ENCODE peak calls at places on chromosomes 7 and 10, in six cellular contexts. D is spleen, M is GM12878, X is upper lobe of left lung, P is prostate gland, K is stomach. F is an unnamed sample. For H3K36me3, the result is how much of the 10 kb centered on the place peaks cover.

GRCh38 chr10:121708921-121709625 is 110.8 kb upstream of the FGFR2 start:
- DNase-seq in D (no peak), X (peak), M (no peak), K (no peak), P (no peak), F (no peak)

GRCh38 chr7:144454256-144455039 is 51.0 kb upstream of the NOBOX start:
- DNase-seq in K (no peak), X (no peak), M (no peak), P (no peak), D (no peak), F (no peak)

GRCh38 chr10:68666280-68666760 is 54.7 kb upstream of the CCAR1 start:
- DNase-seq in M (no peak), D (no peak), K (no peak), X (no peak), P (no peak), F (no peak)

GRCh38 chr10:77946084-77946483 is 19.5 kb upstream of the DLG5 start:
- DNase-seq in M (no peak), P (no peak), D (no peak), X (no peak), K (no peak), F (no peak)

GRCh38 chr10:35340975-35341374 is 4.7 kb downstream of the CCNY start:
- DNase-seq in P (no peak), D (no peak), K (no peak), X (no peak), M (no peak), F (no peak)

GRCh38 chr7:94701555-94701973 is 45.6 kb upstream of the SGCE start:
- DNase-seq in M (no peak), P (no peak), D (no peak), X (no peak), K (no peak), F (no peak)

GRCh38 chr10:77837248-77837924 is 89.2 kb downstream of the DLG5 start:
- DNase-seq in P (no peak), M (peak), X (no peak), K (peak), D (peak), F (no peak)

GRCh38 chr7:1961776-1962276 is 270.9 kb downstream of the MAD1L1 start:
- DNase-seq in D (no peak), K (no peak), M (peak), X (no peak), P (no peak), F (no peak)

GRCh38 chr10:86357676-86358075 is 8.9 kb downstream of the GRID1 start:
- DNase-seq in P (no peak), D (peak), X (no peak), M (no peak), K (no peak), F (no peak)

GRCh38 chr10:59107147-59107546 is 69.3 kb upstream of the PHYHIPL start:
- DNase-seq in X (no peak), D (no peak), M (peak), P (no peak), K (no peak), F (no peak)

GRCh38 chr7:24725554-24726260 is 31.6 kb downstream of the GSDME start:
- DNase-seq in M (no peak), D (no peak), P (no peak), K (no peak), X (no peak), F (peak)

GRCh38 chr7:93097388-93097787 is 20.4 kb downstream of the SAMD9 start:
- DNase-seq in X (no peak), D (no peak), K (no peak), P (no peak), M (no peak), F (no peak)

GRCh38 chr10:74223755-74224530 is 72.9 kb downstream of the ADK start:
- DNase-seq in M (no peak), P (no peak), D (no peak), K (no peak), X (no peak), F (no peak)

GRCh38 chr7:46850563-46851325 is 731.2 kb downstream of the TNS3 start:
- DNase-seq in K (no peak), X (no peak), M (no peak), P (no peak), D (no peak), F (no peak)

GRCh38 chr10:86779267-86780017 is 23.0 kb downstream of the BMPR1A start:
- DNase-seq in D (no peak), P (no peak), X (no peak), M (no peak), K (no peak), F (no peak)

GRCh38 chr7:85774931-85775330 is 588.1 kb upstream of the SEMA3D start:
- DNase-seq in D (no peak), X (no peak), P (no peak), K (no peak), M (no peak), F (no peak)

GRCh38 chr10:34719746-34720145 is 95.3 kb downstream of the PARD3 start:
- DNase-seq in M (no peak), D (no peak), P (peak), X (no peak), K (no peak), F (peak)

DNA sequence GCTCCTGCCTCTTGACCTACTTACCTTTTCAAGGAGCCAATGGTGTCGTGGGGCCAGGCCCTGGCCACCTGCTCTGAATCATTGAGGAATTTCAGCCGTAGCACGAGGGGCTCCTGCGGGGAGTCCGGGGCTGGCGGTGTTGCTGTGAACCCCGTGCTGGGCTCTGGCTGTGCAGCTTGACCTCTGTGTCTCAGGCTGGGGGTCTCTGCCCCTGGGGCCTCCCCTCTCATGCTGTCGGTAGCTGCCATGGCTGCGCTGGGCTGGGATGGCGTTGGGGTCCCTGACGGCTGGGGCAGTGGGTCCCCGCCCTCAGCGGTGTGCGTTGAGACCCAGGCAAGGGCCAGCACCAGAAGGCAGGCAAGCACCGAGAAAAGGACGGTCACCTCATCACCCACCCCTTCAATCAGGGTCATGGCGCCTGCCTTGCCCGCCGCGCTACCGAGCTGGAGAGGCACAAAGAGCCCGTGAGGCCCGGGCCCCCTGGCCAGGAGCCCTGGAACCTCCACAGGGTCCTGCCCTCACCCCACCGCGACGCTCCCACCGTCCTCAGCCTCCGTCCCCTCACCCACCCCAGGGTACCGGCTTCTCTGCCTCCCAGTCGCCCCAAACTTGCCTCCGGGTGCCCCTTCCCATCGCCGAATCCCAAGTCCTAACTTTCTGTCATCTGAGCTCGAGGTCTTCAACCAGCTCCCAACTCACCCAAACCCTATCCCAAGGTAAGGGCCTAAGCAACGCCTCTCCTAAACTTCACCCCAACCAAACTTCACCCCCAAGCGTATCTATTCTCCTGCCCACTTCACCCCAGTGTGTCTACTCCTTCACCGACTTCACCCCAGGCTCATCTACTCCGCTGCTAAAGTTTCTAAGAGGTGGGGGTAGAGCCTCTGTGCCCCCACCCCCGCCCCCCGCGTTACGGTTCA is 882 bp downstream of the TMUB1 start:
- DNase-seq in M (no peak), K (no peak), D (peak), P (no peak), X (peak), F (no peak)
- TF ChIP-seq POLR2A in M (no peak), K (no peak), D (no peak), P (no peak), X (no peak), F (no peak)

GRCh38 chr10:43199088-43199683 is 60.9 kb downstream of the CSGALNACT2 start:
- DNase-seq in D (peak), P (no peak), K (peak), M (no peak), X (peak), F (no peak)
- H3K36me3 ChIP-seq in D (under half), P (under half), K (under half), M (under half), X (under half), F (under half)

DNA sequence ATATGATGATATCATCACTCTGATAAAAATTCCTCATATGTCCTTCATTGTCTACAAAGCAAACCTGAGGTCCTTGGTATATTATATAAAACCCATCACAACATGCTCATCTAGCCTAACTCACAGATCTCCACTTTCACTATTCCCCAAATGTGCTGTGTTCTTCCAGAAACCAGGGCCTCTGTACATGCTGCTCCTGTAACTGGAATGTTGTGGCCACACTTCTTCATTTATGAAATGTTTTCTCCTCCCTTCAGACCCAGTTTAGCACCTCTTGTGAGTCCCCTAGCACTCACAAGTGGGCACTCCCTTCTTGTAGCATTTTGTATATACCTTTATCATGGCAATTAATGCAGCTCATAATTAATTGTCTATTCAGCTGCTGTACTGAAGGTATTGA is 61.9 kb downstream of the AASS start:
- DNase-seq in M (no peak), X (no peak), D (no peak), K (no peak), P (no peak), F (no peak)
- TF ChIP-seq POLR2AphosphoS5 in M (no peak), X (no peak), D (no peak), K (no peak), P (no peak), F (no peak)

DNA sequence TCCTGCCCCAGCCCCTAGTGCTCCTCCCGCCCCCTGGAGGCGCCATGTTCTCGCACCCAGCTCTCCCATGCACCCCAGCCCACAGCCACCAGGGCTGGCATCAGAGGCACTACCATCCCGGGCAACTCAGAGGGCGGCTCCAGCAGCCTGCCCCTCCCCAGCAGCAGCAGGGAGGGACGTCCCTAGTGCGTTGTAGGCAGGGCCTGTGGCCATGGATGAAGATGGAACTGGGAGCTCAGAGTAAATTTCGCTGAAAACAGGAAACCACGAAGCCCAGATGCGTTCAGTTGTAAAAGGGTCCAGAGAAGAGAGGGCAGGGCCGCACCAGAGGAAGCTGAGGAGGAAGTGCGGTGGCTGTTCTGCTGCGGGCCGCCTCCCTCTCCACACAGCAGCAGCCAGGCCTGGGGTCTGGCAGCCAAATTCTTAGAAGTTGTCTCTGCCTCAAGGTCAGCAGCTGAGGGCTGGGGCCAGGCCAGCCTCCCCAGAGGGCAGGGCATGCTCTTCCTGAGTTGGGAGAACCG is 24.6 kb downstream of the VSIR start:
- DNase-seq in P (no peak), M (peak), K (peak), X (peak), D (peak), F (peak)
- TF ChIP-seq POLR2A in P (no peak), M (peak), K (no peak), X (peak), D (no peak), F (no peak)

GRCh38 chr7:158809596-158809995 is 19.7 kb downstream of the ESYT2 start:
- DNase-seq in K (no peak), M (no peak), P (no peak), X (no peak), D (no peak), F (no peak)
- H3K36me3 ChIP-seq in K (under half), M (under half), P (under half), X (under half), D (under half), F (under half)

GRCh38 chr10:100006241-100006886 is 3.4 kb downstream of the DNMBP start:
- DNase-seq in X (no peak), D (no peak), K (no peak), M (peak), P (no peak), F (no peak)
- TF ChIP-seq POLR2AphosphoS5 in X (no peak), D (no peak), K (no peak), M (no peak), P (no peak), F (peak)

GRCh38 chr7:77415822-77416620 is at the start of gene GSAP:
- DNase-seq in D (peak), M (no peak), X (peak), K (peak), P (peak), F (no peak)
- TF ChIP-seq POLR2A in D (peak), M (peak), X (peak), K (no peak), P (no peak), F (no peak)

GRCh38 chr7:6650521-6651011 is 13.4 kb downstream of the ZNF316 start:
- DNase-seq in X (no peak), M (no peak), K (no peak), D (peak), P (no peak), F (peak)

GRCh38 chr7:6648066-6648814 is 11.1 kb downstream of the ZNF316 start:
- DNase-seq in X (no peak), M (no peak), P (no peak), K (no peak), D (peak), F (no peak)

GRCh38 chr7:6648815-6649104 is 11.6 kb downstream of the ZNF316 start:
- DNase-seq in D (peak), K (no peak), X (no peak), P (no peak), M (no peak), F (no peak)

GRCh38 chr7:6649241-6649961 is 12.3 kb downstream of the ZNF316 start:
- DNase-seq in K (no peak), P (no peak), M (no peak), X (no peak), D (peak), F (no peak)

GRCh38 chr7:6650086-6650485 is 13.0 kb downstream of the ZNF316 start:
- DNase-seq in M (no peak), X (no peak), D (peak), P (no peak), K (no peak), F (no peak)
- H3K36me3 ChIP-seq in M (under half), X (half or more), D (half or more), P (under half), K (half or more), F (half or more)

F was measured in esophagus muscularis mucosa.